ENCODE peak calls at places on chromosomes 6 and 20, in five cellular contexts. T is HepG2, Q is A549, P is K562, W is H1. S is an unnamed sample.

GRCh38 chr6:4274382-4275082 is 139.2 kb upstream of the ECI2 start:
- DNase-seq in Q (no peak), T (no peak), P (peak; percentile 64), W (no peak), S (no peak)

GRCh38 chr6:46102123-46102522 is 27.7 kb upstream of the ENPP4 start:
- DNase-seq in Q (no peak), W (no peak), P (no peak), T (no peak), S (no peak)

GRCh38 chr6:43076093-43076927 is at the start of gene PTK7:
- DNase-seq in Q (no peak), T (peak; percentile 74), P (peak; percentile 62), W (no peak), S (peak; percentile 98)

GRCh38 chr6:85612690-85613474 is 19.2 kb upstream of the SNX14 start:
- DNase-seq in W (no peak), Q (no peak), T (no peak), P (no peak), S (no peak)

GRCh38 chr6:109103942-109104341 is 8.6 kb downstream of the CEP57L1 start:
- DNase-seq in T (no peak), Q (no peak), W (no peak), P (no peak), S (no peak)

GRCh38 chr6:52610745-52611355 is 34.0 kb upstream of the TRAM2 start:
- DNase-seq in W (no peak), P (no peak), T (peak; percentile 40), Q (no peak), S (no peak)

GRCh38 chr6:155528982-155529453 is 73.4 kb upstream of the NOX3 start:
- DNase-seq in T (peak; percentile 95), Q (no peak), W (no peak), P (no peak), S (no peak)

GRCh38 chr6:129844118-129844891 is 16.8 kb downstream of the TMEM244 start:
- DNase-seq in W (peak; percentile 31), T (no peak), P (no peak), Q (no peak), S (peak; percentile 0)

GRCh38 chr20:9185511-9185910 is 116.6 kb downstream of the PLCB4 start:
- DNase-seq in T (no peak), Q (no peak), P (no peak), W (no peak), S (no peak)

GRCh38 chr6:150491796-150492142 is 107.9 kb upstream of the PLEKHG1 start:
- DNase-seq in P (no peak), Q (no peak), T (no peak), W (no peak), S (no peak)

GRCh38 chr6:21026576-21027273 is 492.5 kb downstream of the CDKAL1 start:
- DNase-seq in T (no peak), Q (no peak), P (no peak), W (no peak), S (no peak)

GRCh38 chr20:38604873-38605303 is 3.3 kb downstream of the ARHGAP40 start:
- DNase-seq in T (peak; percentile 100), Q (peak; percentile 92), W (no peak), P (no peak), S (no peak)

GRCh38 chr20:39038047-39038446 is 75.9 kb downstream of the DHX35 start:
- DNase-seq in P (no peak), Q (no peak), W (no peak), T (no peak), S (no peak)

GRCh38 chr6:111941686-111942330 is 68.6 kb upstream of the FYN start:
- DNase-seq in P (no peak), Q (no peak), T (no peak), W (no peak), S (no peak)

GRCh38 chr20:57198359-57199072 is 67.9 kb downstream of the BMP7 start:
- DNase-seq in P (no peak), W (no peak), Q (no peak), T (no peak), S (no peak)

GRCh38 chr6:85669735-85670194 is 27.1 kb upstream of the SYNCRIP start:
- DNase-seq in P (no peak), W (no peak), Q (no peak), T (no peak), S (no peak)

GRCh38 chr6:101224751-101225150 is 168.8 kb upstream of the GRIK2 start:
- DNase-seq in P (no peak), Q (no peak), T (no peak), W (no peak), S (no peak)

GRCh38 chr6:20939161-20939775 is 405.0 kb downstream of the CDKAL1 start:
- DNase-seq in P (no peak), Q (no peak), W (no peak), T (no peak), S (no peak)

GRCh38 chr6:12403946-12404647 is 113.9 kb downstream of the EDN1 start:
- DNase-seq in W (no peak), P (no peak), Q (no peak), T (no peak), S (no peak)

GRCh38 chr20:52379723-52380336 is 188.3 kb upstream of the ZFP64 start:
- DNase-seq in Q (peak; percentile 33), P (peak; percentile 27), T (peak; percentile 15), W (no peak), S (peak; percentile 42)

GRCh38 chr6:56507517-56507916 is 135.2 kb downstream of the DST start:
- DNase-seq in P (peak; percentile 23), Q (no peak), W (no peak), T (no peak), S (no peak)

GRCh38 chr6:40320441-40320840 is 266.7 kb downstream of the LRFN2 start:
- DNase-seq in P (no peak), Q (no peak), T (no peak), W (no peak), S (no peak)

GRCh38 chr20:32786059-32786760 is 24.0 kb downstream of the DNMT3B start:
- DNase-seq in P (no peak), Q (no peak), W (no peak), T (no peak), S (no peak)

GRCh38 chr6:53567701-53568100 is 22.8 kb upstream of the GCLC start:
- DNase-seq in W (no peak), P (no peak), Q (no peak), T (no peak), S (no peak)

GRCh38 chr6:146914563-146915483 is 289.4 kb upstream of the STXBP5 start:
- DNase-seq in Q (peak; percentile 44), P (peak; percentile 85), T (no peak), W (no peak), S (peak; percentile 8)

GRCh38 chr20:11216451-11217314 is 542.9 kb upstream of the JAG1 start:
- DNase-seq in W (no peak), T (peak; percentile 78), Q (peak; percentile 16), P (no peak), S (no peak)

GRCh38 chr6:106334646-106335448 is 9.3 kb upstream of the ATG5 start:
- DNase-seq in P (peak; percentile 68), T (peak; percentile 52), Q (peak; percentile 19), W (peak; percentile 23), S (peak; percentile 60)

GRCh38 chr20:19699132-19699971 is 58.7 kb upstream of the RIN2 start:
- DNase-seq in W (no peak), Q (no peak), P (no peak), T (no peak), S (no peak)

GRCh38 chr6:87879144-87879861 is 168.3 kb upstream of the SPACA1 start:
- DNase-seq in Q (no peak), T (no peak), P (no peak), W (no peak), S (no peak)

GRCh38 chr6:38973178-38974057 is 75.2 kb upstream of the GLP1R start:
- DNase-seq in W (no peak), T (peak; percentile 72), P (peak; percentile 78), Q (peak; percentile 33), S (peak; percentile 64)

GRCh38 chr6:44010411-44011349 is 116.6 kb downstream of the MRPL14 start:
- DNase-seq in Q (peak; percentile 41), P (no peak), W (no peak), T (no peak), S (no peak)

GRCh38 chr20:13105864-13106457 is 97.2 kb downstream of the SPTLC3 start:
- DNase-seq in P (peak; percentile 6), Q (peak; percentile 26), W (no peak), T (peak; percentile 62), S (peak; percentile 7)

GRCh38 chr20:32447136-32448027 is 89.3 kb downstream of the ASXL1 start:
- DNase-seq in Q (no peak), W (no peak), T (no peak), P (no peak), S (no peak)

GRCh38 chr20:37284691-37285124 is 4.7 kb upstream of the MANBAL start:
- DNase-seq in T (no peak), Q (no peak), W (no peak), P (no peak), S (no peak)
- TF ChIP-seq EP300 in T (no peak), Q (no peak), W (no peak), P (no peak), S (no peak)

GRCh38 chr6:73515204-73516101 is 5.4 kb downstream of the EEF1A1 start:
- DNase-seq in W (no peak), P (peak; percentile 79), Q (no peak), T (peak; percentile 73), S (peak; percentile 39)
- TF ChIP-seq USF2 in W (no peak), P (no peak), Q (no peak), T (no peak), S (no peak)

DNA sequence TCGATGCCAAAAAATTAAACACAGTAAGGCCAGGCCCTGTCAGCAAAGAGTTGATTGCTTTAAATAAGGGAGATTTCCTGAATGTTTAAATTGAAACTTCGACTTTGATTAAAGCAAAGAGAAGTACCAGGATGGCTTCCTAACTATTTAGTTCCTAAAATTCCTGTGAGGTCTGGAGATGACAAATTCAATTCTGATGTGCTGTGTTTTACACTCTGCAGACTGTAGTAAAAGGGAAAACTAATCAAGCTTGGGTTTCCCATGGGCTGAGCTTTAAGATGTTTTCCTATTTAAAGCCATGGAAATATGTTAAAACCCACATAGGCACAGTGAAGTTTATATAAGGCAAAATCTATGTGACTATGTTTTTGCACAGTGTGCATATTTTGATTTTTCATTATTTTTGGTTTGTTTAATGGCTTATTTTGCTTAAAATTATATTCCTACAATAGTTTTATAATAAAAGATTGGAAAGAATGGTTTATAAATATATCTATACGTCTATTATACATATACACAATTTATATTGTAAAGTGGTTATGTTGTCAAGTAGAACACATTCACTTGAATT is 198.5 kb upstream of the EYA4 start:
- DNase-seq in W (no peak), Q (no peak), P (no peak), T (no peak), S (no peak)
- TF ChIP-seq EP300 in W (no peak), Q (no peak), P (no peak), T (no peak), S (no peak)

DNA sequence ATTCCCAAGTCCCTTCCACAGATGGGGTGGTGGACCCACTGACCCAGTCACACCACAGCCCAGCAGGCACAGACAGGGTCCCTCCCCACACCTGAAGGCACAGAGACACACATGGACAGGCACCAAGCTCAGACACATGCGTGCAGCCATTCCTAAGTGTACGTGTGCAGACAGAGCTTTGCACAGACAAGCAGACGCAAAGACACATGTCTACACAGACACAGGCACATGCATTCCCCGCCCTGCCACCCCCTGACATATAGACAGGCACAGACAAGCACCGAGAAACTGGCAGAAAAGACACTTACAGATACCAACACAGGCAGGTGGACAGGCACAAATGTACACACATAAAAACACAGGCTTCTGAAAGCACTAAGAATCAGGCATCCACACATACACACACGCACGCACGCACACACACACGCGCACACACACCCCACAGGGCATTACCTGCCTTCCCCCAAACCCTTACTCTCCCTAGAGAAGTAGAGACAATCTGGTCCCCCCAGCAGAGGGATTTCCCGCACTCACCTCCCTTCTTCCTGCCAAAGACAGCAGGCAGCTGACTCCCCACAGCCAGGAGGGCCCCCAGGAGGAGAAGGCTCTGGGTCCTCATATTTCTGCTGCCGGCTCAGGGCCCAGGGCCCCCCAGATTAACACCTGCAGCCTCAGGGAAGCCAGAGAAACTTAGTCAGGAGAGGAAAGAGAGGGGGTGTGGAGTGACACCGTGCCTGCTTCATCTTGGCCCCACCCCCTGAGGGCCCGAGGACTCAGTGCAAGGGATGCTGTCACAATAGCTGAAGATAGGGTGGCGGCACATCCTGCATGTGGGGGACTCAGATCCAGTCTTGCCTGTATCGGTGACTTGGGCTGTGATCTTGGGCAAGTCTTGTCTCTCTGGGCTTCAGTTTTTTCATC is at the start of gene WFDC5:
- DNase-seq in T (no peak), P (no peak), Q (no peak), W (no peak), S (no peak)
- TF ChIP-seq USF2 in T (no peak), P (no peak), Q (no peak), W (no peak), S (no peak)

S was measured in SK-N-SH.